ENCODE peak calls at places on chromosomes 13 and 19, in four cellular contexts. N is A549, O is GM12878, M is K562. Y is an unnamed sample.

GRCh38 chr19:20151617-20152145 is 15.3 kb upstream of the ZNF486 start:
- DNase-seq in N (no peak), M (no peak), O (no peak), Y (no peak)

GRCh38 chr13:28355046-28355821 is 139.7 kb downstream of the FLT1 start:
- DNase-seq in O (no peak), M (no peak), N (no peak), Y (no peak)

GRCh38 chr19:19552811-19553210 is 14.7 kb downstream of the CILP2 start:
- DNase-seq in O (no peak), M (peak), N (peak), Y (peak)

GRCh38 chr13:29847501-29847983 is 2.9 kb downstream of the UBL3 start:
- DNase-seq in O (no peak), N (no peak), M (no peak), Y (peak)

GRCh38 chr19:29449371-29449770 is 76.4 kb upstream of the VSTM2B start:
- DNase-seq in M (no peak), N (no peak), O (no peak), Y (no peak)

GRCh38 chr13:36130542-36131214 is 504 bp downstream of the DCLK1 start:
- DNase-seq in M (no peak), O (no peak), N (no peak), Y (peak)

GRCh38 chr13:76692326-76692725 is 193.9 kb downstream of the KCTD12 start:
- DNase-seq in O (no peak), N (no peak), M (no peak), Y (no peak)

GRCh38 chr13:89749888-89750287 is 1597.6 kb upstream of the MIR17HG start:
- DNase-seq in O (no peak), N (no peak), M (no peak), Y (no peak)

GRCh38 chr19:29840066-29840950 is 28.5 kb downstream of the CCNE1 start:
- DNase-seq in M (no peak), O (no peak), N (no peak), Y (no peak)

GRCh38 chr19:9945319-9945966 is 9.1 kb upstream of the OLFM2 start:
- DNase-seq in O (no peak), M (peak), N (no peak), Y (peak)

GRCh38 chr19:48615145-48616040 is 517 bp upstream of the FAM83E start:
- DNase-seq in O (no peak), N (no peak), M (no peak), Y (no peak)

GRCh38 chr13:30610311-30610710 is 7.4 kb upstream of the USPL1 start:
- DNase-seq in O (no peak), M (no peak), N (no peak), Y (no peak)

GRCh38 chr13:49053899-49054298 is 78.2 kb downstream of the FNDC3A start:
- DNase-seq in O (no peak), N (no peak), M (no peak), Y (no peak)

GRCh38 chr19:29831686-29832085 is 19.9 kb downstream of the CCNE1 start:
- DNase-seq in N (no peak), M (no peak), O (no peak), Y (no peak)

GRCh38 chr19:55400281-55401087 is 7.1 kb downstream of the UBE2S start:
- DNase-seq in M (no peak), N (no peak), O (no peak), Y (no peak)

GRCh38 chr13:81596224-81596753 is 1255.4 kb upstream of the SPRY2 start:
- DNase-seq in M (no peak), O (no peak), N (no peak), Y (no peak)

GRCh38 chr13:45681101-45681500 is 21.0 kb upstream of the CBY2 start:
- DNase-seq in M (no peak), O (no peak), N (no peak), Y (no peak)

GRCh38 chr19:6393982-6394412 is 1.0 kb upstream of the GTF2F1 start:
- DNase-seq in N (no peak), M (no peak), O (peak), Y (no peak)

GRCh38 chr19:44850641-44851109 is 4.6 kb downstream of the NECTIN2 start:
- DNase-seq in O (no peak), N (no peak), M (no peak), Y (no peak)

GRCh38 chr19:13172335-13173128 is 22.3 kb downstream of the IER2 start:
- DNase-seq in M (peak), N (peak), O (no peak), Y (peak)

GRCh38 chr19:37221136-37221535 is 3.1 kb downstream of the ZNF383 start:
- DNase-seq in M (no peak), N (no peak), O (no peak), Y (no peak)

GRCh38 chr19:37220383-37220782 is 2.4 kb downstream of the ZNF383 start:
- DNase-seq in O (no peak), N (no peak), M (no peak), Y (no peak)

GRCh38 chr19:37227996-37228395 is 10.0 kb downstream of the ZNF383 start:
- DNase-seq in M (peak), O (no peak), N (no peak), Y (peak)

DNA sequence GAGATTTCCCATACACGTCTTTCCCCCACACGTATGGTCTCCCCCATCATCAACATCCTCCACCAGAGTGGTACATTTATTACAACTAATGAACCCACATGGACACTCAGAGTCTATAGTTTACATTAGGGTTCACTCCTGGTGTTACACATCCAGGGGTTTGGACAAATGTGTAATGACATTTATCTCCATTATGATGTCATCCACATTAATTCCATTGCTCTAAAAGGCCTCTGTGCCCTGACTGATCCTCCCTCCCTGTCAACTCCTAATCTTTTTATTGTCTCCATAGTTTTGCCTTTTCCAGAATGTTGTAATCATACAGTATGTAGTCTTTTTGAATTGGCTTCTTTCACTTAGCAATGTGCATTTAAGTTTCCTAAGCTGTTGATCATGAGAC is 8.2 kb downstream of the ZNF383 start:
- DNase-seq in N (no peak), O (no peak), M (no peak), Y (no peak)
- TF ChIP-seq RCOR1 in N (no peak), O (no peak), M (no peak), Y (no peak)

DNA sequence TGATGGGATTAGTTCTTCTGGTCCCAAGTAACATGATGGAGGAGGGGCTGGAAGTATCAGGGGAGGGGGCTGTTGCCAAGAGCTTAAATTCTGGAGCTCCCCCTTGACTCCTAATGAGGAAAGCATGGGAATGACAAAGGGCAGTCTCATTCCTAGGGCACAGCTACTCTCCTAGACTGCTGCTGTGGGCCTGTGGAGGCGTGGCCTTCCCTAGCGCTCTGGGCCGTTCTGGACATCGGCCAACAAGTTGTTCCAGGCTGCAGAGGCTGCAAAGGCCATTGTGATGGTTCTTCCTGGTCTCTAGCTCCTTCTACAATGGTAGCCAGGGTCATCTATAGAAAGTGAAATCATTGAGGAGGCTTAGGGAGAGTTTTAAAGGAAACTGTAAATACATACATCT is 916.6 kb downstream of the DIAPH3 start:
- DNase-seq in N (no peak), O (no peak), M (peak), Y (no peak)
- TF ChIP-seq MAX in N (no peak), O (no peak), M (no peak), Y (no peak)

GRCh38 chr13:21616205-21616604 is 12.2 kb upstream of the MICU2 start:
- DNase-seq in N (no peak), M (no peak), O (no peak), Y (no peak)

GRCh38 chr13:21611385-21611784 is 7.4 kb upstream of the MICU2 start:
- DNase-seq in N (no peak), M (no peak), O (no peak), Y (no peak)

GRCh38 chr13:21616880-21617279 is 12.9 kb upstream of the MICU2 start:
- DNase-seq in O (no peak), M (peak), N (no peak), Y (no peak)

GRCh38 chr13:21613791-21614190 is 9.8 kb upstream of the MICU2 start:
- DNase-seq in M (no peak), O (no peak), N (no peak), Y (no peak)

DNA sequence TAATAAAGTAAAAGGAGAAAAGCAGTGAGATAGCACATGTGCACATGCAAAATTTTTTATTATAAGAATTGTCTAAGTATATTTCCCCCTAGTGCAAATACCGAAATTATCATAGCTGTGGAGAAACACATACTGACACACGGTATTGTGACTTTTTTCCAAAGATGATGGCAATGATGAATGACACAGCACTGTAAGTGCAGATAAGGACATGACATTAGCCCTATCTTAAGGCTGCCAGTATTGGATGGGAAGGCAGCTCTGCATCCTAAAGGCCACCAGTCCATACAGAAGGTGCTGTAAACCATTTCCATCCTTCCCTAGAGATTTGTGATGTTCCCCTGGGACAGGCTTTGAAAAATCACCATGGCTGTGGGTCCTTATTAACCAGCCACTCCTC is 11.5 kb upstream of the MICU2 start:
- DNase-seq in O (no peak), M (peak), N (no peak), Y (no peak)
- H3K4me2 ChIP-seq in O (no peak), M (no peak), N (no peak), Y (no peak)

GRCh38 chr19:49809155-49809986 is 3.7 kb downstream of the FUZ start:
- DNase-seq in M (no peak), O (no peak), N (peak), Y (peak)
- TF ChIP-seq RCOR1 in M (no peak), O (no peak), N (no peak), Y (no peak)